ENCODE peak calls at places on chromosomes 12 and 14, in four cellular contexts. D, F, L and M are unnamed samples.

GRCh38 chr12:113591480-113591971 is 119.9 kb upstream of the LHX5 start:
- DNase-seq in D (no peak), F (no peak), L (no peak), M (no peak)

GRCh38 chr12:113751513-113751912 is 214.6 kb downstream of the RBM19 start:
- DNase-seq in D (no peak), F (no peak), L (no peak), M (no peak)

GRCh38 chr12:51281202-51281924 is 11.1 kb upstream of the SMAGP start:
- DNase-seq in D (no peak), F (peak; percentile 76), L (peak; percentile 47), M (peak; percentile 76)

GRCh38 chr12:113149361-113150150 is at the start of gene CFAP73:
- DNase-seq in D (peak; percentile 64), F (peak; percentile 73), L (peak; percentile 85), M (peak; percentile 84)

GRCh38 chr12:131309700-131310099 is 356.0 kb downstream of the ADGRD1 start:
- DNase-seq in D (no peak), F (no peak), L (no peak), M (no peak)

GRCh38 chr12:1947081-1947480 is 28.6 kb upstream of the CACNA2D4 start:
- DNase-seq in D (no peak), F (peak; percentile 73), L (peak; percentile 23), M (peak; percentile 80)

GRCh38 chr12:104506691-104507401 is 50.1 kb downstream of the CHST11 start:
- DNase-seq in D (no peak), F (no peak), L (no peak), M (no peak)

GRCh38 chr12:88417531-88417930 is 162.7 kb downstream of the KITLG start:
- DNase-seq in D (no peak), F (no peak), L (no peak), M (no peak)

GRCh38 chr12:5177096-5177495 is 133.4 kb downstream of the KCNA5 start:
- DNase-seq in D (no peak), F (no peak), L (no peak), M (no peak)

GRCh38 chr12:24909667-24910066 is 39.2 kb downstream of the BCAT1 start:
- DNase-seq in D (peak; percentile 61), F (peak; percentile 98), L (peak; percentile 82), M (peak; percentile 86)

GRCh38 chr12:79424109-79424721 is 266.5 kb downstream of the PAWR start:
- DNase-seq in D (no peak), F (peak; percentile 94), L (peak; percentile 95), M (peak; percentile 98)

GRCh38 chr12:14554281-14555008 is 13.2 kb downstream of the PLBD1 start:
- DNase-seq in D (peak; percentile 85), F (peak; percentile 2), L (no peak), M (peak; percentile 1)

GRCh38 chr12:19482551-19483109 is 43.3 kb downstream of the AEBP2 start:
- DNase-seq in D (no peak), F (no peak), L (no peak), M (no peak)

GRCh38 chr14:67935371-67935770 is 115.8 kb downstream of the RAD51B start:
- DNase-seq in D (no peak), F (no peak), L (no peak), M (no peak)

GRCh38 chr12:96986883-96987523 is 79.9 kb downstream of the NEDD1 start:
- DNase-seq in D (peak; percentile 20), F (peak; percentile 52), L (peak; percentile 41), M (peak; percentile 24)

GRCh38 chr12:116635487-116635886 is 76.3 kb downstream of the MAP1LC3B2 start:
- DNase-seq in D (no peak), F (no peak), L (no peak), M (no peak)

GRCh38 chr12:76757694-76758093 is 6.2 kb upstream of the ZDHHC17 start:
- DNase-seq in D (no peak), F (no peak), L (no peak), M (peak; percentile 40)

GRCh38 chr12:51705450-51705849 is 114.4 kb downstream of the SCN8A start:
- DNase-seq in D (no peak), F (peak; percentile 14), L (no peak), M (no peak)

GRCh38 chr14:58918066-58918465 is 270.4 kb upstream of the DAAM1 start:
- DNase-seq in D (no peak), F (no peak), L (peak; percentile 38), M (peak; percentile 39)

GRCh38 chr12:52389313-52390207 is 4.1 kb upstream of the KRT84 start:
- DNase-seq in D (no peak), F (peak; percentile 8), L (no peak), M (peak; percentile 21)

GRCh38 chr12:27970391-27970980 is 2.0 kb downstream of the PTHLH start:
- DNase-seq in D (no peak), F (peak; percentile 45), L (peak; percentile 43), M (peak; percentile 54)

GRCh38 chr12:25716842-25717241 is 163.8 kb upstream of the LMNTD1 start:
- DNase-seq in D (no peak), F (peak; percentile 36), L (no peak), M (peak; percentile 44)

GRCh38 chr12:114327765-114328164 is 78.2 kb downstream of the TBX5 start:
- DNase-seq in D (no peak), F (no peak), L (no peak), M (no peak)

GRCh38 chr12:47021298-47021697 is 58.1 kb upstream of the PCED1B start:
- DNase-seq in D (no peak), F (peak; percentile 92), L (peak; percentile 88), M (peak; percentile 89)

GRCh38 chr12:11607313-11608081 is 42.0 kb upstream of the ETV6 start:
- DNase-seq in D (peak; percentile 29), F (peak; percentile 66), L (no peak), M (peak; percentile 97)

GRCh38 chr12:11609045-11609444 is 40.4 kb upstream of the ETV6 start:
- DNase-seq in D (no peak), F (no peak), L (no peak), M (no peak)
- H3K4me3 ChIP-seq in D (no peak overlapping the region), F (no peak overlapping the region), L (no peak overlapping the region), M (no peak overlapping the region)

DNA sequence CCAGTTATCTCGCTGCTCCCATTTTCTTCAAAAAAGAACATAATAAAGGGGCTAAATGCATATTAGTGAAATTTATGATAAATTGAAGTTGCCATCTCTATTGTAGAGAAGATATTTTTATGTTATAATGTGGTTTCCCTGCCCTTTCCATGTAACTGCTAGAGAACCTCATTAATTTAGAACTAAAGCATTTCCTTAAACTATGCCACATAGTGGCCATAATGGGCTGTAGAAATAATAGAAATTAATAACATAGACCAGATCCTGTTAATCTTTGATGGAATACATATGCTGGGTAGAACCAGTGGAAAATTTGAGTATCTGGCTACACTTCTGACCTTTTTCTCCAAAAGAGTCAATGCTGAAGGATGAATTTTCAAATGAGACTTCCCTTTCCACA is 376.7 kb downstream of the PDZRN4 start:
- DNase-seq in D (no peak), F (no peak), L (no peak), M (no peak)
- TF ChIP-seq CTCF in D (no peak), F (no peak), L (no peak), M (no peak)

DNA sequence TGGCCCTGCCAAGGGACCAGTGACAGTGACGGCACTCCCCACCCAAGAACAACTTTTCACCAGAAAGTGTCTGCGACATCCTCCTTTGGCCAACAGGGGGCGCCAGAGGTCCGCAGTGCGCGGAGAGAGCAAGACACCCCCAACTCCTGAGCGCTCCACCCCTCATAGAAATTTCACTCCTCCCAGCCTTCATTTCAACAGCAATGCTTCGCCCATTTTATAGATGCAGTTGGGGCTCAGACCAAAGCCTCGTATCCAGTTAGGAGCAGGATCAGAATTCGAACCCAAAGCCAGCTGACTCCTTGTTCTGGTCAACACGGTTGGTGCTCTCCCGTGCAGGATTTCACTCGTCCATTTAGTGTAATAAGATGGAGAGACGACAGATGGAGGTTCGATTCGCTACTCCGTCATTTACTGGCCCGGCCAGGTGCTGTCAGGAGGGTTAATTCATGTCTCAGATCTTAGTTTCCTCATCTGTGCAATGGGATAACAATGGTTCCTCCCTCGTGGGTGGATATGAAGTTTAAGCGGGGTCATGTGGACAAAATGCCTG is 2.4 kb upstream of the POP5 start:
- DNase-seq in D (peak; percentile 73), F (peak; percentile 74), L (peak; percentile 67), M (peak; percentile 50)
- H3K4me3 ChIP-seq in D (no peak overlapping the region), F (no peak overlapping the region), L (no peak overlapping the region), M (peak overlapping the region; percentile 18)

GRCh38 chr14:38366374-38366773 is 110.5 kb upstream of the CLEC14A start:
- DNase-seq in D (no peak), F (no peak), L (no peak), M (no peak)

GRCh38 chr14:38363217-38363616 is 107.3 kb upstream of the CLEC14A start:
- DNase-seq in D (no peak), F (no peak), L (no peak), M (no peak)

GRCh38 chr14:38367922-38368321 is 112.0 kb upstream of the CLEC14A start:
- DNase-seq in D (no peak), F (no peak), L (no peak), M (no peak)
- TF ChIP-seq CTCF in D (no peak), F (no peak), L (no peak), M (no peak)

GRCh38 chr12:6180300-6181051 is 19.7 kb upstream of the CD9 start:
- DNase-seq in D (no peak), F (peak; percentile 68), L (peak; percentile 75), M (peak; percentile 54)

GRCh38 chr12:6181166-6181565 is 19.0 kb upstream of the CD9 start:
- DNase-seq in D (no peak), F (no peak), L (no peak), M (no peak)

GRCh38 chr12:6181583-6182278 is 18.5 kb upstream of the CD9 start:
- DNase-seq in D (no peak), F (no peak), L (peak; percentile 28), M (no peak)

GRCh38 chr12:6183689-6184441 is 16.3 kb upstream of the CD9 start:
- DNase-seq in D (peak; percentile 43), F (peak; percentile 86), L (peak; percentile 54), M (peak; percentile 63)

DNA sequence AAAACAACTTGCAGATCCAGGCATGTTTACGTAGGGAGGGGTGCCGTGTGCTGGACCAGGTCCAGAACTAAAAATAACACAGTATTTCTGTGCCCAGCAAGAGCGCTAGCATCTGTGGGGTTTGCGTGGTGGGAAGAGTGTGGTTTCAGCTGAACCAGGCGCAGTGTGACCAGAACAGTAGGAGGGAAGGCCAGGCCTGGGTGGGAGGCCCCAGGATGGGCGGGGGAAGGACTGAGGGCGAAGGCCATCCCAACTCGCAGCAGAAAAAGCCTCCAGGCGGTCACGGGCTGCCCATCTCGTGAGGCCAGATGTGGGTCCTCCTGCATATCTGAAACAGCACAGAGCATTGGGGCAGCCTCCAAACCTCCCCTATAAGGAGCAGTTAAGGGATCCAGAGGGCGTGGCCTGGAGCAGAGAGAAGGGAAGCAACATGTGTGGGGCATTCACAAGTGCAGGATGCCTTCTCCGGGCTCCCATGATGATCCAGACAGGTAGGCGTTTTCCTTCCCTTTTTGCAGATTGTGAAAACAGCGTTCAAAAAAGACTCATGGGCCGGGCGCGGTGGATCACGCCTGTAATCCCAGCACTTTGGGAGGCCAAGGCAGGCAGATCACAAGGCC is 17.8 kb upstream of the CD9 start:
- DNase-seq in D (no peak), F (peak; percentile 89), L (peak; percentile 79), M (peak; percentile 91)
- H3K4me3 ChIP-seq in D (no peak overlapping the region), F (no peak overlapping the region), L (no peak overlapping the region), M (no peak overlapping the region)

GRCh38 chr14:68941820-68942219 is 37.3 kb downstream of the ACTN1 start:
- DNase-seq in D (peak; percentile 64), F (peak; percentile 56), L (peak; percentile 93), M (peak; percentile 96)
- TF ChIP-seq CTCF in D (peak; percentile 24), F (peak; percentile 34), L (peak; percentile 65), M (peak; percentile 67)